ENCODE peak calls at places on chromosomes 1 and 21, in seven cellular contexts. P is RWPE2; X is body of pancreas; O is Peyer's patch; F is adrenal gland; C is lung; W is effector memory CD4-positive, alpha-beta T cell. Z is an unnamed sample.

GRCh38 chr1:85413169-85413568 is 51.8 kb downstream of the DDAH1 start:
- DNase-seq in P (no peak), X (no peak), O (no peak), F (no peak), C (no peak), W (no peak), Z (no peak)

GRCh38 chr1:158819461-158820443 is 11.4 kb upstream of the MNDA start:
- DNase-seq in P (no peak), X (no peak), O (no peak), F (no peak), C (no peak), W (no peak), Z (no peak)

GRCh38 chr21:34243562-34243961 is 120.2 kb upstream of the KCNE2 start:
- DNase-seq in P (no peak), X (peak; percentile 44), O (no peak), F (peak; percentile 26), C (peak; percentile 29), W (no peak), Z (no peak)

GRCh38 chr1:179757958-179758357 is 14.9 kb downstream of the FAM163A start:
- DNase-seq in P (no peak), X (no peak), O (no peak), F (no peak), C (no peak), W (no peak), Z (no peak)

GRCh38 chr1:15341634-15342375 is 67.9 kb upstream of the EFHD2 start:
- DNase-seq in P (no peak), X (no peak), O (no peak), F (no peak), C (no peak), W (no peak), Z (no peak)

GRCh38 chr1:34088001-34088400 is 77.0 kb downstream of the CSMD2 start:
- DNase-seq in P (no peak), X (no peak), O (no peak), F (no peak), C (no peak), W (no peak), Z (no peak)

GRCh38 chr1:2404890-2405511 is 7.4 kb downstream of the PEX10 start:
- DNase-seq in P (no peak), X (no peak), O (no peak), F (peak; percentile 89), C (no peak), W (no peak), Z (no peak)

GRCh38 chr1:87226341-87226760 is 102.3 kb upstream of the LMO4 start:
- DNase-seq in P (peak; percentile 86), X (peak; percentile 77), O (peak; percentile 21), F (peak; percentile 60), C (peak; percentile 62), W (no peak), Z (peak; percentile 67)

GRCh38 chr21:45227735-45228134 is 60.0 kb downstream of the POFUT2 start:
- DNase-seq in P (no peak), X (no peak), O (no peak), F (no peak), C (no peak), W (no peak), Z (no peak)

DNA sequence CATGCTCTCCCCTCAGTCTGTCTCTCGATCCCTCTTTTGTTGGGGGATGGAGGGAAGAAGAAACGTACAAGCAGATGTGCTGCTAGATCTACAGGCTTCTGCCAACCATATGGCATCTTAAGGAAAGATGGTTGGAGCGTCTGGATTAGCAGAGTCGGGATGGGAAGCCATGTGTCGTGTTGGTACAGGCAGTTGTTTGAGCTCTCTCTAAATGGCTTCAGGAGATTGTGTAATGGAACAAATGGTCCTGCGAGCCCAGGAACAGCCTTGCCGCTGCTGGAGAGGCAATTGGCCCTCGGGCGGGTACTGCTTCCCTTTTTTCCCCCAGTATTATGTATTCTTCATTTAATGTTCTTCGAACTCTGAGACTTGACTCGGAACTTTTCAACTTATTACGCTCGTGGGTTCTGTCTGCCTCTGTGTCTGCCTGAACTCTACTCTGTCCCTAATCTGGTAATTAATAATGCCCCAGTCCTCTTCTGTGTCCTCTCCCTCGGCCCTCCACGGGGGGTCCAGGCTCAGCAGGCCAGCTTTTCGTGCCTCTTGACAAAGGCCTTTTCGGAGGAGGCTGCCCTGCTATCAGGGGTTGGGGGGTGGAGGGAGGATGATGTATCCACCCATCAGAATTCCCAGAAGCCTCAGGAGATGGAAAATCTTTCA is 215.3 kb downstream of the SDCCAG8 start:
- DNase-seq in P (no peak), X (no peak), O (no peak), F (no peak), C (no peak), W (no peak), Z (no peak)
- H3K4me3 ChIP-seq in P (no peak overlapping the region), X (no peak overlapping the region), O (no peak overlapping the region), F (no peak overlapping the region), C (no peak overlapping the region), W (no peak overlapping the region), Z (no peak overlapping the region)

GRCh38 chr1:227035316-227035715 is 95.2 kb downstream of the COQ8A start:
- DNase-seq in P (no peak), X (no peak), O (no peak), F (no peak), C (no peak), W (no peak), Z (no peak)
- H3K27ac ChIP-seq in P (no peak overlapping the region), X (no peak overlapping the region), O (no peak overlapping the region), F (no peak overlapping the region), C (no peak overlapping the region), W (no peak overlapping the region), Z (no peak overlapping the region)

DNA sequence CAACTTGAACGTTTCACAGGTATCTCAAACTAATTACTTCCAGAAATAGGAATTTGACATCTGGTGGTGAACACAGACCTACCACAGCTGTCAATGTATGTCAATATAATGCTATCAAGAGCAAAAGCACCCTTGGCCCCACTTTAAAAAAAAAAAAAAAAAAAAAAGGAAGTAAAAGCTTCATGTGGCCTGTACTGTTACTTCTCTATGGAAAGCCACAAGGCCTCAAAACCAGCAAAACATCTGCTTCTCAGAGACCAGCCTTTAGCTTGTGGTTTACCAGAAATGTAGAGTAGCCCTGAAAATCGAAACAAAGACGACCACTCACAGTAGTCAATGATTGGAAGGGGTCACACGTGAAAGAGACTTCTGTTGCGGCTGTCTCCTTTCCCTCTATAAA is 109.6 kb downstream of the SLC45A1 start:
- DNase-seq in P (no peak), X (no peak), O (peak; percentile 56), F (no peak), C (no peak), W (no peak), Z (no peak)
- H3K4me3 ChIP-seq in P (no peak overlapping the region), X (no peak overlapping the region), O (no peak overlapping the region), F (no peak overlapping the region), C (no peak overlapping the region), W (no peak overlapping the region), Z (no peak overlapping the region)

GRCh38 chr1:164624393-164624792 is 65.4 kb downstream of the PBX1 start:
- DNase-seq in P (no peak), X (no peak), O (no peak), F (no peak), C (no peak), W (no peak), Z (no peak)
- H3K27ac ChIP-seq in P (no peak overlapping the region), X (no peak overlapping the region), O (no peak overlapping the region), F (no peak overlapping the region), C (no peak overlapping the region), W (no peak overlapping the region), Z (no peak overlapping the region)

GRCh38 chr1:70248729-70249128 is 27.5 kb downstream of the SRSF11 start:
- DNase-seq in P (no peak), X (no peak), O (no peak), F (no peak), C (no peak), W (no peak), Z (no peak)
- H3K4me3 ChIP-seq in P (no peak overlapping the region), X (no peak overlapping the region), O (no peak overlapping the region), F (no peak overlapping the region), C (no peak overlapping the region), W (no peak overlapping the region), Z (no peak overlapping the region)

DNA sequence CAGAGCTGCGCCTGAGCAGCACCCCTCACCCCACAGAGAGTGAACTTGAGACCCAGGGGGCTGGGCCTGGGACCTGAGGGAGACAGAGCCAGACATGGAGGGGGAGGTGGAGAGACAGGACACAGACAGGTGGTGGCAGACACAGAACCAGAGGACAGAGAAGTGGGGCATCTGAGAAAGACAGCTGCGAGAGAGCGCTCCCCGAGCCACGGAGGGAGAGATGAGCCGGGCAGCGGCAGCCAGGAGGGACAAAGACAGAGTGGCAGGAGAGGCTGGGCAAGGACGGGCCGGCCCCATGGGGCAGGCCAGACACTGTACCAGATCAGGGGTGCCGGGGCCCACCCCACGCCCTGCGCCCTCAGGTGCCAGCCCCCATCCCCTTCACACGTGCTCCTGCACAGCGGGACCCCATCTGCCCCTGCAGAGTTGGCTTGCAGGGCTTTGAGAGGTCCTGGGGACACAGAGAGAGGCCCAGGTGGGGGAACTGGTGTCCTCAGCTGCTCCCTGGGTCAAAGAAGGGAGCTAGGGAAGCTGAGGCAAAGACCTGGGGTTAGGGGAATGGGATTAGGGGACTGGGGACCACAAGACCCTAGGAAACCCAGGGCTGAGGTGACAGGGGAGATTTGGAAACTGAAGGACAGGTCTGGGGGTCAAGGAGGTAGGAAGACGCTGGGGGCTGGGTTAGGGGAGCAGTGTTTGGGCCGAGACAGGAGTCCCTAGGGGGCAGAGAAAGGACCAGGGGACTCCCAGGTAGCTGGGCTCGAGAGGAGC is 683 bp downstream of the FNDC5 start:
- DNase-seq in P (no peak), X (no peak), O (no peak), F (no peak), C (no peak), W (no peak), Z (no peak)
- H3K27ac ChIP-seq in P (no peak overlapping the region), X (no peak overlapping the region), O (no peak overlapping the region), F (no peak overlapping the region), C (no peak overlapping the region), W (no peak overlapping the region), Z (no peak overlapping the region)